ENCODE peak calls at places on chromosomes 11 and 22, in five cellular contexts. T is IMR-90, N is K562, C is GM12878, Y is SK-N-SH. L is an unnamed sample.

GRCh38 chr22:29617922-29618629 is 14.6 kb downstream of the NF2 start:
- DNase-seq in C (no peak), T (peak; percentile 68), N (no peak), Y (no peak), L (no peak)

GRCh38 chr11:113470233-113470632 is 5.0 kb downstream of the DRD2 start:
- DNase-seq in C (no peak), N (no peak), Y (peak; percentile 47), T (no peak), L (no peak)

GRCh38 chr11:80103149-80103859 is 662.5 kb upstream of the TENM4 start:
- DNase-seq in N (no peak), C (no peak), Y (no peak), T (peak; percentile 97), L (no peak)

GRCh38 chr11:69049490-69049867 is 747 bp downstream of the TPCN2 start:
- DNase-seq in T (no peak), N (peak; percentile 14), C (no peak), Y (peak; percentile 48), L (no peak)

GRCh38 chr11:61293869-61294716 is 1.0 kb downstream of the VWCE start:
- DNase-seq in T (peak; percentile 48), C (no peak), Y (peak; percentile 88), N (no peak), L (peak; percentile 33)

GRCh38 chr11:20112291-20113146 is 47.8 kb downstream of the DBX1 start:
- DNase-seq in C (no peak), T (peak; percentile 97), N (peak; percentile 87), Y (peak; percentile 44), L (peak; percentile 91)

GRCh38 chr11:13965337-13965736 is 2.8 kb downstream of the SPON1 start:
- DNase-seq in C (no peak), Y (no peak), N (no peak), T (no peak), L (no peak)

GRCh38 chr11:10355257-10355661 is 50.4 kb downstream of the ADM start:
- DNase-seq in T (no peak), Y (no peak), N (no peak), C (no peak), L (no peak)

GRCh38 chr11:64165842-64166635 is at the start of gene MACROD1:
- DNase-seq in T (peak; percentile 75), N (peak; percentile 92), C (no peak), Y (peak; percentile 96), L (peak; percentile 91)

GRCh38 chr11:105181100-105181499 is 41.5 kb upstream of the CARD18 start:
- DNase-seq in Y (no peak), T (peak; percentile 76), N (no peak), C (no peak), L (no peak)

GRCh38 chr11:73314121-73314948 is 6.3 kb downstream of the ARHGEF17 start:
- DNase-seq in Y (no peak), C (no peak), N (peak; percentile 30), T (peak; percentile 72), L (no peak)

GRCh38 chr11:8533332-8533731 is 60.7 kb downstream of the STK33 start:
- DNase-seq in C (peak; percentile 86), Y (no peak), N (no peak), T (no peak), L (no peak)

GRCh38 chr11:113906038-113906437 is 1.4 kb downstream of the HTR3B start:
- DNase-seq in C (no peak), Y (no peak), T (peak; percentile 51), N (peak; percentile 23), L (peak; percentile 54)

GRCh38 chr11:42901084-42901483 is 410.7 kb upstream of the API5 start:
- DNase-seq in T (no peak), C (no peak), N (no peak), Y (peak; percentile 66), L (no peak)

GRCh38 chr22:50703726-50704509 is 31.3 kb downstream of the SHANK3 start:
- DNase-seq in C (no peak), T (no peak), Y (no peak), N (no peak), L (no peak)

GRCh38 chr11:123351375-123351774 is 78.7 kb upstream of the GRAMD1B start:
- DNase-seq in N (no peak), C (no peak), T (no peak), Y (peak; percentile 55), L (no peak)

GRCh38 chr22:48536691-48537591 is 1290.7 kb downstream of the BRD1 start:
- DNase-seq in T (no peak), Y (no peak), N (no peak), C (no peak), L (no peak)

GRCh38 chr22:25908755-25909154 is 166.8 kb downstream of the MYO18B start:
- DNase-seq in Y (peak; percentile 42), C (no peak), N (no peak), T (no peak), L (no peak)

GRCh38 chr11:62665630-62666258 is 632 bp downstream of the CSKMT start:
- DNase-seq in Y (peak; percentile 62), N (peak; percentile 62), C (no peak), T (peak; percentile 66), L (peak; percentile 45)

GRCh38 chr11:84722583-84723108 is 904.5 kb downstream of the DLG2 start:
- DNase-seq in C (no peak), N (no peak), T (no peak), Y (no peak), L (no peak)

GRCh38 chr22:42920101-42920820 is 63.2 kb upstream of the ARFGAP3 start:
- DNase-seq in N (no peak), Y (no peak), T (peak; percentile 39), C (no peak), L (no peak)

GRCh38 chr11:112662554-112662953 is 298.7 kb upstream of the NCAM1 start:
- DNase-seq in T (no peak), Y (peak; percentile 34), N (no peak), C (no peak), L (no peak)

GRCh38 chr22:41563051-41563711 is 2.4 kb downstream of the CSDC2 start:
- DNase-seq in C (no peak), N (peak; percentile 73), Y (no peak), T (peak; percentile 85), L (peak; percentile 44)

GRCh38 chr22:20036535-20037392 is 15.9 kb downstream of the TANGO2 start:
- DNase-seq in C (no peak), T (no peak), Y (no peak), N (no peak), L (no peak)

GRCh38 chr11:113035708-113036107 is 74.5 kb downstream of the NCAM1 start:
- DNase-seq in C (no peak), T (no peak), Y (no peak), N (no peak), L (no peak)

GRCh38 chr11:74696932-74697687 is 34.1 kb downstream of the CHRDL2 start:
- DNase-seq in N (peak; percentile 29), T (peak; percentile 96), C (no peak), Y (no peak), L (peak; percentile 85)

GRCh38 chr11:1834132-1834610 is 619 bp upstream of the SYT8 start:
- DNase-seq in Y (no peak), C (no peak), N (no peak), T (no peak), L (no peak)

GRCh38 chr11:3795131-3796092 is 1.9 kb downstream of the NUP98 start:
- DNase-seq in C (no peak), Y (no peak), T (no peak), N (no peak), L (no peak)

GRCh38 chr11:69721745-69722144 is 17.9 kb upstream of the FGF19 start:
- DNase-seq in T (no peak), C (no peak), N (no peak), Y (no peak), L (no peak)

DNA sequence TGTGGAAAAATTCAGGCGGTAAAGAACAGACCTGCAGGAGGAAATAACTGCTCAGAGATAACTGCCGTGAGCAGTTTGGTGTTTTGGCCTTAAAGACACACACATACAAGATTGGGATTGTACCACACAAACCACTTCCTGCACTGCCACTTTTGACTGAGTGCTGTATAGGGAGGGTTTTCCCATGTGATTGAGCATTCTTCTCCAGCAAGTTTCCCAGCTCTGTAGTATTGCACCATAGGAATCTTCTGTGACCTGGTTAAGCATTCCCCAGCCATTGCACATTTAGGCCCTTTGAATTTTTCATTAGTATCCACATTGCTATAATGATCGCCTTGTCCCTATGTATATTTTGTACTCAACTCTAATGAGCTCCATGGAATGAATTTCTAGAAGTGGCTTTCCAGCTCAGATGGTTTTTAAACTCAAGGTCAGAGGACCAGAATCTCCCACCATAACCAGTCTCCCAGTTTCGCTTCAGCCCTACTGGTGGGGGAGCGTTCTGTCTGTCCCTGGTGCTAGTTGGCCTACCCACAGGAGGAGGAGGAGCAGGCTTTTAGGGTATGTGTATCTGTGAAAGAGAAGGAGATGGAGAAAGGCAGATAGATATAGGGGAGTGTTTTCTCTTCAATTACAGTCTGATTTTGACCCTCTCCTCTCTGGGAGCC is 9.3 kb downstream of the CD82 start:
- DNase-seq in C (peak; percentile 66), T (peak; percentile 98), Y (peak; percentile 3), N (no peak), L (no peak)
- TF ChIP-seq RCOR1 in C (no peak), T (no peak), Y (no peak), N (no peak), L (no peak)

GRCh38 chr11:65867284-65868071 is 5.1 kb downstream of the EFEMP2 start:
- DNase-seq in N (peak; percentile 60), C (no peak), Y (peak; percentile 73), T (no peak), L (no peak)
- TF ChIP-seq RCOR1 in N (no peak), C (no peak), Y (no peak), T (no peak), L (no peak)

GRCh38 chr22:36470162-36470993 is 11.1 kb downstream of the TXN2 start:
- DNase-seq in T (peak; percentile 89), C (no peak), Y (peak; percentile 82), N (peak; percentile 84), L (peak; percentile 84)

GRCh38 chr22:36472689-36473088 is 8.8 kb downstream of the TXN2 start:
- DNase-seq in N (no peak), C (no peak), T (no peak), Y (no peak), L (no peak)

GRCh38 chr22:36469094-36469710 is 12.2 kb downstream of the TXN2 start:
- DNase-seq in C (no peak), T (no peak), Y (no peak), N (no peak), L (no peak)

GRCh38 chr22:36470994-36471331 is 10.5 kb downstream of the TXN2 start:
- DNase-seq in C (no peak), T (peak; percentile 73), Y (no peak), N (no peak), L (no peak)

GRCh38 chr22:36471341-36471821 is 10.1 kb downstream of the TXN2 start:
- DNase-seq in N (no peak), Y (no peak), C (no peak), T (peak; percentile 60), L (no peak)
- TF ChIP-seq RCOR1 in N (no peak), Y (no peak), C (no peak), T (no peak), L (no peak)

DNA sequence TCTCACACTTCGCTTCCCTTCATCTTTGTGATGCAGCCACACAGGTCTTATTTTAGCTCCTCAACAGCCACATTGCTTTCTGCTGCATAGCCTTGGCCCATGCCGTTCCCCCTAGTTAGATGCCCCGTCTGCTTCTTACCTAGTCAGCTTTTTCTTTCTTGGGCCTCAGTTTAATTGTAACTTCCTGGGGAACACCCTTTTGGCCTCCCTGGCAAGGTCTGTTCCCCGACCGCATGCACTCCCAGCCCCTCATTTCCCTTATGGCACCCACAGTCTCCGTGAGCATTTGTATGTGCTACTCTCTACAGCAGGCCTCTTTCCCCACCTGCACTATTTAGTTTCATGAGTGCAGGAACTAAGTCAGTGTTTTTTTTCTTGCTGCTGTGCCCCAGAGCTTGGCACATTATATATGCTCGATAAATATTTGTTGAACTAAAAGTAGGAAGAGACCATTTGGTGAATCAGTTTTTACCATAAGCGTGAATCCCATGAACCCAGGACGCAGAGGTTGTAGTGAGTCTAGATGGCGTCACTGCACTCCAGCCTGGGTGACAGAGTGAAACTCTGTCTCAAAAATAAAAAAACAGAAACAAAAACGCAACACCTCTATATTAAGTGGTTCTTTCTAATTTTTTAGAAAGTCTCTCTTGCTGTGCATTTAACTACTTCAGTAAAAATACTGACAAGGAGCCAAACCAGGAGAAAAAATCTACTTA is 38.5 kb downstream of the TNRC6B start:
- DNase-seq in Y (no peak), C (peak; percentile 58), N (no peak), T (no peak), L (no peak)
- TF ChIP-seq RCOR1 in Y (no peak), C (no peak), N (no peak), T (no peak), L (no peak)

L was measured in A549.